ENCODE peak calls at places on chromosomes 5 and 9, in eight cellular contexts. S is aorta; M is effector memory CD4-positive, alpha-beta T cell; L is MM.1S; I is cardiac muscle cell; C is PC-3; B is tibial artery; K is GM23338. A is an unnamed sample.

GRCh38 chr5:137563646-137564474 is 64.7 kb upstream of the SPOCK1 start:
- DNase-seq in S (no peak), M (no peak), L (no peak), I (no peak), C (no peak), B (no peak), K (no peak), A (no peak)

GRCh38 chr5:61245486-61245885 is 83.2 kb upstream of the SMIM15 start:
- DNase-seq in S (no peak), M (no peak), L (peak; percentile 4), I (no peak), C (no peak), B (no peak), K (no peak), A (no peak)

GRCh38 chr9:129624168-129624759 is 1.7 kb upstream of the NTMT1 start:
- DNase-seq in S (peak; percentile 78), M (peak; percentile 55), L (peak; percentile 66), I (peak; percentile 76), C (peak; percentile 58), B (peak; percentile 76), K (peak; percentile 89), A (peak; percentile 57)

GRCh38 chr5:163260471-163260870 is 176.9 kb upstream of the CCNG1 start:
- DNase-seq in S (no peak), M (no peak), L (no peak), I (no peak), C (no peak), B (no peak), K (no peak), A (no peak)

GRCh38 chr9:2085719-2086515 is 70.8 kb downstream of the SMARCA2 start:
- DNase-seq in S (no peak), M (no peak), L (no peak), I (no peak), C (no peak), B (no peak), K (no peak), A (no peak)

GRCh38 chr9:78236511-78236950 is 656 bp downstream of the CEP78 start:
- DNase-seq in S (no peak), M (no peak), L (peak; percentile 44), I (no peak), C (no peak), B (no peak), K (peak; percentile 58), A (no peak)

GRCh38 chr5:61450880-61451279 is 118.8 kb downstream of the ZSWIM6 start:
- DNase-seq in S (peak; percentile 52), M (no peak), L (no peak), I (no peak), C (peak; percentile 7), B (no peak), K (no peak), A (no peak)

GRCh38 chr5:157670662-157671591 is at the start of gene C5orf52:
- DNase-seq in S (peak; percentile 57), M (no peak), L (no peak), I (peak; percentile 66), C (peak; percentile 96), B (no peak), K (peak; percentile 69), A (no peak)

GRCh38 chr9:2777454-2777853 is 60.1 kb downstream of the KCNV2 start:
- DNase-seq in S (no peak), M (no peak), L (no peak), I (no peak), C (no peak), B (no peak), K (no peak), A (no peak)

GRCh38 chr5:9477537-9477936 is 68.3 kb downstream of the SEMA5A start:
- DNase-seq in S (no peak), M (no peak), L (no peak), I (no peak), C (no peak), B (no peak), K (no peak), A (no peak)

GRCh38 chr9:129143461-129143927 is 32.3 kb downstream of the PTPA start:
- DNase-seq in S (peak; percentile 78), M (no peak), L (no peak), I (peak; percentile 91), C (no peak), B (peak; percentile 78), K (peak; percentile 78), A (peak; percentile 82)

GRCh38 chr5:169637856-169638190 is 748 bp downstream of the DOCK2 start:
- DNase-seq in S (peak; percentile 56), M (peak; percentile 45), L (peak; percentile 59), I (no peak), C (no peak), B (no peak), K (no peak), A (no peak)
- H3K27me3 ChIP-seq in S (no peaks in the 10 kb centered on the region), M (no peaks in the 10 kb centered on the region), L (no peaks in the 10 kb centered on the region), I (peaks cover 18% of the 10 kb centered on the region), C (no peaks in the 10 kb centered on the region), B (peaks cover 29% of the 10 kb centered on the region), K (peaks cover 16% of the 10 kb centered on the region), A (peaks cover 14% of the 10 kb centered on the region)

GRCh38 chr5:119355636-119356383 is at the start of gene TNFAIP8:
- DNase-seq in S (peak; percentile 84), M (peak; percentile 37), L (no peak), I (peak; percentile 66), C (peak; percentile 69), B (peak; percentile 86), K (peak; percentile 78), A (peak; percentile 68)
- H3K27me3 ChIP-seq in S (no peaks in the 10 kb centered on the region), M (no peaks in the 10 kb centered on the region), L (no peaks in the 10 kb centered on the region), I (no peaks in the 10 kb centered on the region), C (no peaks in the 10 kb centered on the region), B (no peaks in the 10 kb centered on the region), K (peaks cover 29% of the 10 kb centered on the region), A (no peaks in the 10 kb centered on the region)

DNA sequence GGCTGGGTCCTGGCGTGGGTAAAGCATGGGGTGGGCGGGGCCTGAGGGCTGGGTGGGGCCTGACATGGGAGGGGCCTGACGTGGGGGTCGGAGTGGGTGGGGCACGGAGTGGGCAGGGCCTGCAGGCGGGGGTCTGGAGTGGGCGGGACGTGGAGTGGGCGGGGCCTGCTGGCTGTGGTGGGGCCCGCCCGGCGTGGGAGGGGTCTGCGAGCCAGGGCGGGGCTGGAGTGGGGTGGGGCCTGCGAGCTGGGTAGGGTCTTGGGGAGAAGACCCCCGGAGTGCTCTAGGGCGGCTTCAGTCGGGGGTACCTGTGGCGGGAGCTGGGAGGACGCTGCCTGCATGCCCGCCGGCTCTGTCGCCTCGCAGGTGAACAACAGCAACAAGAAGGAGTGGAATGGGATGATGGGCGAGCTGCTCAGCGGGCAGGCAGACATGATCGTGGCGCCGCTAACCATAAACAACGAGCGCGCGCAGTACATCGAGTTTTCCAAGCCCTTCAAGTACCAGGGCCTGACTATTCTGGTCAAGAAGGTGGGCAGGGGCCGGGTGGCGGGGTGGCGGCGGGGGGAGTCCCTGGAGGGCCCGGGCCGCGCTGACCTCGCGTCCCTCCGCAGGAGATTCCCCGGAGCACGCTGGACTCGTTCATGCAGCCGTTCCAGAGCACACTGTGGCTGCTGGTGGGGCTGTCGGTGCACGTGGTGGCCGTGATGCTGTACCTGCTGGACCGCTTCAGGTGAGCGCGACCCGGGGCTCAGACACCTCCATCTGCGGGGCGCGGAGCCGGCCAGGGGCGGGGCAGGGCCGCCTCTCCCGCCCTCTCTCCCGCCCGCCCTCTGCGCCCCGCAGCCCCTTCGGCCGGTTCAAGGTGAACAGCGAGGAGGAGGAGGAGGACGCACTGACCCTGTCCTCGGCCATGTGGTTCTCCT is 8.0 kb downstream of the LRRC26 start:
- DNase-seq in S (no peak), M (no peak), L (no peak), I (no peak), C (no peak), B (no peak), K (peak; percentile 73), A (no peak)
- H3K27me3 ChIP-seq in S (no peaks in the 10 kb centered on the region), M (peaks cover 60% of the 10 kb centered on the region), L (peaks cover 74% of the 10 kb centered on the region), I (peaks cover 100% of the 10 kb centered on the region), C (peaks cover 20% of the 10 kb centered on the region), B (peaks cover 100% of the 10 kb centered on the region), K (peaks cover 83% of the 10 kb centered on the region), A (peaks cover 96% of the 10 kb centered on the region)

GRCh38 chr9:8732367-8733075 is 932.9 kb upstream of the DMAC1 start:
- DNase-seq in S (no peak), M (no peak), L (no peak), I (no peak), C (no peak), B (no peak), K (no peak), A (no peak)
- H3K27me3 ChIP-seq in S (no peaks in the 10 kb centered on the region), M (no peaks in the 10 kb centered on the region), L (no peaks in the 10 kb centered on the region), I (no peaks in the 10 kb centered on the region), C (no peaks in the 10 kb centered on the region), B (no peaks in the 10 kb centered on the region), K (no peaks in the 10 kb centered on the region), A (no peaks in the 10 kb centered on the region)

DNA sequence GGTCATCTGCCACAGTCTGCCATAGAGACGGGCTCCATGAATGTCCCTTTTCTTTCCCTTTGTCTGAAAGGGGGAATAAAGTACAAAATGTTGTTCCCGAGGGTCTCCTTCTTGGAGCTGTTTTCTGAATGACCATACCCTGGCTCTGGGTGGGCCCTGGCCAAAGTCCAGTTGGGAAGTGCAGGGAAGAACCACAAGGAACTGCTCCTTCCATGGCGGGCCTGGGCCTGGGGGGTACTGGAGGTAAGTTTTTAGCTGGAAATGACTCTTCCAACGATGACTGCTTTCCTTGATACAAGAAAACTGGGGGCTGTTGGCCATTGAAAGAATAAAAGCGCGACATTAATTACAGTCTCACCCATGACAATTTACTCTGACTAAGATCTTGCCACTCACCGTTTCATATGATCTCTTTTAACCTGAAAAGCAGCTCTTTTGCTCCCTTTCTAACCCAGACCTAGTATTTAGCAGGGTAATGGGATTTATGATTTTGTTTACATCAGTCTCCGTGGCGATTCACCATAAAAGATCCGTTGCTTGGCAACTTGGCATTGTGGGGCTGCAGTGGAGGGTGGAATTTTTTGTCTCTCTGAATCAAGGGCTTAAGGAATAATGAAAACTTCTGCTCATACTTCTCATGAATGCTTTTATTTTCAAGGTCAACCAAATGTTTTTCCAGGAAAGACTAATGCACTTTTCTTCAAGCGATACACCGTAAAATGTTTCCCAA is 89.2 kb upstream of the PTCH1 start:
- DNase-seq in S (no peak), M (no peak), L (no peak), I (no peak), C (no peak), B (no peak), K (peak; percentile 60), A (no peak)
- H3K27me3 ChIP-seq in S (no peaks in the 10 kb centered on the region), M (no peaks in the 10 kb centered on the region), L (no peaks in the 10 kb centered on the region), I (no peaks in the 10 kb centered on the region), C (no peaks in the 10 kb centered on the region), B (no peaks in the 10 kb centered on the region), K (no peaks in the 10 kb centered on the region), A (no peaks in the 10 kb centered on the region)

A was measured in psoas muscle.